ENCODE peak calls at places on chromosome 13, in four cellular contexts. One of them, this sample, is unnamed.

GRCh38 chr13:86020350-86021002 is 221.3 kb upstream of the SLITRK6 start:
- DNase-seq in K562: no peak
- DNase-seq in GM12878: no peak
- DNase-seq in H1: no peak
- DNase-seq in this sample: peak

GRCh38 chr13:80363890-80364503 is 23.1 kb upstream of the SPRY2 start:
- DNase-seq in K562: peak
- DNase-seq in GM12878: no peak
- DNase-seq in H1: no peak
- DNase-seq in this sample: peak

GRCh38 chr13:100789481-100789880 is 114.9 kb upstream of the TMTC4 start:
- DNase-seq in K562: no peak
- DNase-seq in GM12878: no peak
- DNase-seq in H1: no peak
- DNase-seq in this sample: no peak

GRCh38 chr13:66483712-66484111 is 746.4 kb downstream of the PCDH9 start:
- DNase-seq in K562: no peak
- DNase-seq in GM12878: no peak
- DNase-seq in H1: no peak
- DNase-seq in this sample: no peak

GRCh38 chr13:44744880-44745633 is 168.9 kb upstream of the TSC22D1 start:
- DNase-seq in K562: no peak
- DNase-seq in GM12878: no peak
- DNase-seq in H1: no peak
- DNase-seq in this sample: no peak

GRCh38 chr13:48908381-48909087 is 67.2 kb upstream of the FNDC3A start:
- DNase-seq in K562: no peak
- DNase-seq in GM12878: no peak
- DNase-seq in H1: no peak
- DNase-seq in this sample: peak

GRCh38 chr13:30004204-30004603 is 153.8 kb upstream of the UBL3 start:
- DNase-seq in K562: no peak
- DNase-seq in GM12878: no peak
- DNase-seq in H1: no peak
- DNase-seq in this sample: peak

GRCh38 chr13:31008400-31009115 is 76.1 kb downstream of the TEX26 start:
- DNase-seq in K562: no peak
- DNase-seq in GM12878: no peak
- DNase-seq in H1: peak
- DNase-seq in this sample: peak

GRCh38 chr13:94705081-94705751 is 7.1 kb downstream of the SOX21 start:
- DNase-seq in K562: no peak
- DNase-seq in GM12878: no peak
- DNase-seq in H1: peak
- DNase-seq in this sample: no peak

GRCh38 chr13:29454931-29455481 is 140.5 kb downstream of the SLC7A1 start:
- DNase-seq in K562: peak
- DNase-seq in GM12878: no peak
- DNase-seq in H1: peak
- DNase-seq in this sample: peak

GRCh38 chr13:84616864-84617263 is 734.6 kb upstream of the SLITRK1 start:
- DNase-seq in K562: no peak
- DNase-seq in GM12878: no peak
- DNase-seq in H1: no peak
- DNase-seq in this sample: no peak

GRCh38 chr13:49922301-49922700 is 13.8 kb downstream of the SPRYD7 start:
- DNase-seq in K562: no peak
- DNase-seq in GM12878: no peak
- DNase-seq in H1: no peak
- DNase-seq in this sample: no peak

GRCh38 chr13:32537580-32538233 is 888 bp downstream of the N4BP2L2 start:
- DNase-seq in K562: peak
- DNase-seq in GM12878: no peak
- DNase-seq in H1: peak
- DNase-seq in this sample: no peak

GRCh38 chr13:30158774-30159445 is 148.4 kb downstream of the KATNAL1 start:
- DNase-seq in K562: no peak
- DNase-seq in GM12878: no peak
- DNase-seq in H1: no peak
- DNase-seq in this sample: peak

GRCh38 chr13:60047943-60048342 is 115.8 kb downstream of the DIAPH3 start:
- DNase-seq in K562: no peak
- DNase-seq in GM12878: no peak
- DNase-seq in H1: no peak
- DNase-seq in this sample: peak

DNA sequence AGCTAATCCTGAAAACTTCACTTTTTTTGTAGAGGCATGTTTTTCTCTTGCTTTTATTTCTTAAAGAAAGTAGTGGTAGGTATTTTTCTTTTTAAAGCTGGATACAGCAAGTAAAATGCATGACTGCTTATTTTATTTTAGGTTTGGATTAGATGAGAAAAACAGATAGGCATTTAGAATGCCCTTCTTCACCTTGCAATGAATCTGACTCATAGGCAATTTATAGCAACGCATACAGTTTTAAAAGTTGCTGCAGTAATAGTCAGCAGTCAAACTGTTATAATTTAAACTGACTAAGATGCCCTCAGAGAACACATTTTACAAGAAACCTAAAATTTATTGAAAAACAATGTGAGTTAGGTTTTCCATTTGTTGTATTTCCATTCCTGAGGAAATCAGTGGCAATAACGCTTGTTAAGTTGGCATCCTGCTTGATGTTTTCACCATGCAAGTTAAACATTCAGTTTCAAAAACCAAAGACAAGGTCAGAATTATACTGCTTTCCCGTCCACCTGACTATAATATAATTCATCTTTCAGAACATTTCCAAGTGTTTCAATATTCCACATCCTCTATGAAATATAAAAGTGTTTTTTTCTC is 1128.2 kb upstream of the PCDH9 start:
- DNase-seq in K562: no peak
- DNase-seq in GM12878: no peak
- DNase-seq in H1: no peak
- DNase-seq in this sample: no peak
- H3K4me2 ChIP-seq in K562: no peak
- H3K4me2 ChIP-seq in GM12878: no peak
- H3K4me2 ChIP-seq in H1: no peak
- H3K4me2 ChIP-seq in this sample: no peak

GRCh38 chr13:76813874-76814273 is 72.3 kb downstream of the KCTD12 start:
- DNase-seq in K562: no peak
- DNase-seq in GM12878: no peak
- DNase-seq in H1: no peak
- DNase-seq in this sample: no peak
- TF ChIP-seq RAD21 in K562: no peak
- TF ChIP-seq RAD21 in GM12878: no peak
- TF ChIP-seq RAD21 in H1: no peak
- TF ChIP-seq RAD21 in this sample: no peak

GRCh38 chr13:110005563-110005962 is 219.2 kb upstream of the IRS2 start:
- DNase-seq in K562: no peak
- DNase-seq in GM12878: no peak
- DNase-seq in H1: no peak
- DNase-seq in this sample: no peak
- TF ChIP-seq CHD1 in K562: no peak
- TF ChIP-seq CHD1 in GM12878: no peak
- TF ChIP-seq CHD1 in H1: no peak
- TF ChIP-seq CHD1 in this sample: no peak

GRCh38 chr13:36297259-36297599 is 385 bp downstream of the CCDC169 start:
- DNase-seq in K562: no peak
- DNase-seq in GM12878: no peak
- DNase-seq in H1: no peak
- DNase-seq in this sample: peak
- H3K4me2 ChIP-seq in K562: peak
- H3K4me2 ChIP-seq in GM12878: peak
- H3K4me2 ChIP-seq in H1: peak
- H3K4me2 ChIP-seq in this sample: peak

GRCh38 chr13:113096745-113097305 is 8.8 kb upstream of the F7 start:
- DNase-seq in K562: no peak
- DNase-seq in GM12878: no peak
- DNase-seq in H1: no peak
- DNase-seq in this sample: no peak

GRCh38 chr13:113093580-113094409 is 11.8 kb upstream of the F7 start:
- DNase-seq in K562: no peak
- DNase-seq in GM12878: no peak
- DNase-seq in H1: no peak
- DNase-seq in this sample: no peak

GRCh38 chr13:113096052-113096744 is 9.4 kb upstream of the F7 start:
- DNase-seq in K562: no peak
- DNase-seq in GM12878: no peak
- DNase-seq in H1: no peak
- DNase-seq in this sample: no peak

GRCh38 chr13:113094410-113094800 is 11.2 kb upstream of the F7 start:
- DNase-seq in K562: no peak
- DNase-seq in GM12878: no peak
- DNase-seq in H1: no peak
- DNase-seq in this sample: no peak

GRCh38 chr13:113095146-113096051 is 10.2 kb upstream of the F7 start:
- DNase-seq in K562: no peak
- DNase-seq in GM12878: no peak
- DNase-seq in H1: no peak
- DNase-seq in this sample: no peak
- TF ChIP-seq RAD21 in K562: no peak
- TF ChIP-seq RAD21 in GM12878: no peak
- TF ChIP-seq RAD21 in H1: no peak
- TF ChIP-seq RAD21 in this sample: no peak

DNA sequence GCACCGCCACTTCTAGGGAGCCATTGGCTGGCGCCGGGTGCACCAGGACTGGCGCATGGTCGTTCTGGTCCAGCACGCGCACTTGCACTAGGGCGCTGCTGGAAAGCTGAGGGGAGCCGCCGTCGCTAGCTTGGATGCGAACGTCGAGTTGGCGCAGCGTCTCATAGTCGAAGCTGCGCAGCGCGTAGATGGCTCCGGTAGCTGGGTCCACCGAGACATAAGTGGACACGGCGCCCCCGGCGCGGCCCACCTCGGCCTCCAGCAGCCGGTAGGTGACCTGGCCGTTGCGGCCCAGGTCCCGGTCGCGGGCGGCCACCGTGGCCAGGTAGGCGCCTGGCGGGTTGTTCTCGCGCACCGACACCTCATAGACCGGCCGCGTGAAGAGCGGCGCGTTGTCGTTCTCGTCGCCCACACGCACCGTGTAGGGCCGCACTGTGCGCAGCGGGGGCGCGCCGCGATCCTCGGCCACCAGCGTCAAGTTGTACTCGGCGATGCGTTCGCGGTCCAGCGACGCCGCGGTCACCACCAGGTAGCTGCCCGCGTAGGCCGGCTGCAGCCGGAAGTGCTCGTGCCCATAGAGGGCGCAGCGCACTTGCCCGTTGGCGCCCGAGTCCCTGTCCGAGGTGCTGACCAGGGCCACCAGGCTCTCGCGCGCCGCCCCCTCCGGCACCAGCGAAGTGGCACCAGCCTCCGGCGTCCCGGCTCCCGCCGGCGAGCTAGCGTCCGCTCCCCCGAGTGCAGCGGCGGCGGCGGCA is 1.7 kb downstream of the PCDH8 start:
- DNase-seq in K562: no peak
- DNase-seq in GM12878: no peak
- DNase-seq in H1: peak
- DNase-seq in this sample: peak
- TF ChIP-seq CHD1 in K562: no peak
- TF ChIP-seq CHD1 in GM12878: no peak
- TF ChIP-seq CHD1 in H1: no peak
- TF ChIP-seq CHD1 in this sample: no peak

DNA sequence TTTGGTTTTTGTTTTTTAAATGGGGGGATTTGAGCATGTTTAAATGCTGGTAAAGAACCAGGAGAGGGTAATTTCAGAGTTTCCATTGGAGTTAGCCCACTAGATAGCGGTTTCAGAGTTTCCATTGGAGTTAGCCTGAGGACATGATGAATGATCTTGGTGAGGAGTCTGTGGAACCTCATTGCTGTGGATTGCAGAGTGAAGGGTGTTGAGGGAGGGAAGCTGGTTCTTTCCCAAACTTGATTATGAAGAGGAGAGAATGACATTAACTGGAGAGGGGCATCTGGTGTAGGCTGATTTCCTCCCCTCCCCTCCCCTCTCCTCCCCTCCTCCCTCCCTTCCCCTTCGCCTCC is 5.0 kb downstream of the WASF3 start:
- DNase-seq in K562: no peak
- DNase-seq in GM12878: no peak
- DNase-seq in H1: no peak
- DNase-seq in this sample: peak
- H3K4me2 ChIP-seq in K562: no peak
- H3K4me2 ChIP-seq in GM12878: no peak
- H3K4me2 ChIP-seq in H1: peak
- H3K4me2 ChIP-seq in this sample: peak

GRCh38 chr13:73731564-73731963 is 402.6 kb downstream of the KLF12 start:
- DNase-seq in K562: no peak
- DNase-seq in GM12878: no peak
- DNase-seq in H1: no peak
- DNase-seq in this sample: no peak
- TF ChIP-seq RAD21 in K562: no peak
- TF ChIP-seq RAD21 in GM12878: no peak
- TF ChIP-seq RAD21 in H1: no peak
- TF ChIP-seq RAD21 in this sample: no peak

GRCh38 chr13:51619614-51620013 is 35.4 kb downstream of the WDFY2 start:
- DNase-seq in K562: no peak
- DNase-seq in GM12878: no peak
- DNase-seq in H1: no peak
- DNase-seq in this sample: peak
- TF ChIP-seq CHD1 in K562: no peak
- TF ChIP-seq CHD1 in GM12878: no peak
- TF ChIP-seq CHD1 in H1: no peak
- TF ChIP-seq CHD1 in this sample: no peak

This sample was measured in IMR-90.